ENCODE peak calls at places on chromosomes 6 and 20, in seven cellular contexts. P is cardiac muscle cell, C is retinal pigment epithelial cell, Y is heart left ventricle, R is left lung, N is ovary, U is IMR-90. T is an unnamed sample.

GRCh38 chr6:9250852-9251251 is 815.5 kb upstream of the SLC35B3 start:
- DNase-seq in P (peak), C (peak), Y (no peak), R (no peak), N (no peak), U (peak), T (peak)

GRCh38 chr6:151494235-151494950 is 576 bp downstream of the CCDC170 start:
- DNase-seq in P (peak), C (no peak), Y (peak), R (peak), N (peak), U (peak), T (no peak)

GRCh38 chr6:75244063-75244575 is 518 bp upstream of the COX7A2 start:
- DNase-seq in P (no peak), C (no peak), Y (no peak), R (no peak), N (no peak), U (peak), T (no peak)

GRCh38 chr20:58406422-58407001 is 17.5 kb downstream of the VAPB start:
- DNase-seq in P (no peak), C (no peak), Y (no peak), R (no peak), N (no peak), U (peak), T (no peak)

GRCh38 chr6:1385129-1386042 is 4.0 kb upstream of the FOXF2 start:
- DNase-seq in P (no peak), C (no peak), Y (no peak), R (no peak), N (no peak), U (no peak), T (no peak)

GRCh38 chr6:43860285-43860684 is 90.3 kb downstream of the VEGFA start:
- DNase-seq in P (no peak), C (no peak), Y (no peak), R (no peak), N (no peak), U (peak), T (no peak)

GRCh38 chr20:4406627-4407026 is 315.1 kb upstream of the PRND start:
- DNase-seq in P (no peak), C (peak), Y (no peak), R (no peak), N (no peak), U (peak), T (peak)

GRCh38 chr20:38615283-38615682 is 13.7 kb downstream of the ARHGAP40 start:
- DNase-seq in P (no peak), C (no peak), Y (no peak), R (no peak), N (no peak), U (no peak), T (no peak)

DNA sequence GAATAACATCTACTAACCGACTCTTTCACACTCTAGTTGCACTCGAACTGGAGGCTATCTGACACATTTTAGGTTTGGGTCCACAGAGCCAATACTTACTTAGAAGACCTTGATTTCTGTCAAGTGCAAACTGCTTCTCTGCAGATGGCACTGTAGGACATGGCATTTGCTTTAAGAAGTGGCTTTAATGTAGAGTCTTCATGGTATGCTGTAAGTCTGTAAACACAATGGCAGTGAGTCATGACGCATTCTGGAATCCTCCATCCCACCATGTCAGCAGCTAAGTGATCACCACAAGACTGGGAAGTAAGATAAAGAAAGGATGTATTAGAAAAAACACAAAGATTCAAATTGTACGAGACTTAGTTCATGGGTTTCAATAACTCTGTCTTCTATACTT is 377.0 kb upstream of the NOX3 start:
- DNase-seq in P (no peak), C (no peak), Y (no peak), R (no peak), N (no peak), U (peak), T (no peak)
- TF ChIP-seq CTCF in P (no peak), C (peak), Y (no peak), R (no peak), N (no peak), U (peak), T (peak)

DNA sequence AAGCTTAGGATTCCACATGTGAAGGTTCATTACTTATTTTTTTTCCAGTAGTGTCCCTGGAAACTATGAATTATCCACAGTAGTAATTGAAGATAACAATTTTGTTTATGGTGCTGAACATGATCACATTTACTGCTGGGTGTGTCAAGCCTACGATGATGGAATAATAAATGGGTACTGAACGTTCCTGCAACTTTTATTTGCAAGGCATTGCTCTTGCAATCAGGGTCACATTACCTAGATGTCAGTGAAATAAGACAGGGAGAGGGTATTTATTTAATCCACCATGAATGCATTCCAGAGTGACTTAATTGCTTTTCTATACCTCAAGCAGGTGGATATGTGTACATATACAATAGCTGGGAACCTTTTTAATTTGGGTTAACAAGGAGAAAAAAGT is 27.0 kb upstream of the MLIP start:
- DNase-seq in P (no peak), C (no peak), Y (no peak), R (no peak), N (no peak), U (no peak), T (no peak)
- H3K4me3 ChIP-seq in P (no peak), C (no peak), Y (no peak), R (no peak), N (no peak), U (no peak), T (no peak)

GRCh38 chr20:44209691-44210421 is 715 bp downstream of the OSER1 start:
- DNase-seq in P (peak), C (no peak), Y (no peak), R (no peak), N (no peak), U (peak), T (no peak)

GRCh38 chr20:44210422-44211176 is at the start of gene OSER1:
- DNase-seq in P (peak), C (peak), Y (peak), R (peak), N (peak), U (peak), T (peak)

GRCh38 chr20:44207066-44207723 is 3.4 kb downstream of the OSER1 start:
- DNase-seq in P (no peak), C (no peak), Y (no peak), R (no peak), N (no peak), U (peak), T (no peak)

GRCh38 chr20:44208165-44208564 is 2.4 kb downstream of the OSER1 start:
- DNase-seq in P (no peak), C (no peak), Y (no peak), R (no peak), N (no peak), U (no peak), T (no peak)

DNA sequence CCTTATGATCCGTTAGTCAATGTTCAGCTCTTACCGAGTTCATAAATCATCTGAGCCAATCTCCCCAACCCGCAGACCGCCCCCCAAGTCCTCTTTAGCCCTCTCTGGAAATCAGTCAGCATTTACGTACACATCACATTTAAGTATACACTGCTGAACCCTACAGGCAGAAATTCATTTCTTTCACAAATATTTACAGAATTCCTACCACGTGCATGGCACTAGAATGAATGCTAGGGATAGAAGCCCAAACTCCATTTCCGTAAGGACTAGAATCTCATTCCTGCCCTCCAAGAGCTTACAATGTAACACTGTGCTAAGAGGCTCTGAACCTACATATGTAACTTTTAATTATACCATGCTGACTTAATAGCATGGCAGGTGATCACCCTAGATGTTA is 1.8 kb downstream of the OSER1 start:
- DNase-seq in P (no peak), C (no peak), Y (no peak), R (no peak), N (no peak), U (peak), T (no peak)
- TF ChIP-seq CTCF in P (no peak), C (no peak), Y (no peak), R (no peak), N (no peak), U (peak), T (no peak)

GRCh38 chr20:35458388-35458787 is 3.0 kb downstream of the CEP250 start:
- DNase-seq in P (no peak), C (no peak), Y (no peak), R (no peak), N (no peak), U (no peak), T (no peak)

GRCh38 chr20:35454881-35455609 is at the start of gene CEP250:
- DNase-seq in P (peak), C (peak), Y (peak), R (peak), N (peak), U (peak), T (peak)

GRCh38 chr20:35451295-35451694 is 4.1 kb upstream of the CEP250 start:
- DNase-seq in P (no peak), C (no peak), Y (no peak), R (no peak), N (no peak), U (no peak), T (no peak)

GRCh38 chr20:35448788-35449373 is 6.5 kb upstream of the CEP250 start:
- DNase-seq in P (no peak), C (no peak), Y (no peak), R (no peak), N (no peak), U (no peak), T (no peak)

DNA sequence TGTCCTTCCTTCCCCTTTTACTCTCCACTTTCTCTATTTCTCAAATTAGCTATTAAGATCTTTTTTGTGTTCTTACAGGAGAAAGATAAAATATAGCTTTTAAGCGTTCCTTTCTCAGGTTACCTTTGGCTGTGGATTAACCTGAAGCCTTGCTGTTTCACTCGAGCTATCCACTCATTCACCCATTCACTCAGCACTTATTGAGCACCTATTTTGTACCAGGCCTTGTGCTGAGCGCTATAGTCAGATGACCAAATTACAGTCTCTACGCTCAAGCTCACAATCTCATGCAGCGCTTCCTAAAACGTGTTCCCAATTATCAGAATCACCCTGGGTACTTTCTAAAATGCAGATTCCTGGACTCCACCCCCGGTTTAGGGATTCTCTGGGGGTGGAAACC is 1.8 kb upstream of the CEP250 start:
- DNase-seq in P (no peak), C (no peak), Y (no peak), R (no peak), N (no peak), U (no peak), T (no peak)
- H3K4me3 ChIP-seq in P (peak), C (peak), Y (no peak), R (no peak), N (no peak), U (no peak), T (peak)

DNA sequence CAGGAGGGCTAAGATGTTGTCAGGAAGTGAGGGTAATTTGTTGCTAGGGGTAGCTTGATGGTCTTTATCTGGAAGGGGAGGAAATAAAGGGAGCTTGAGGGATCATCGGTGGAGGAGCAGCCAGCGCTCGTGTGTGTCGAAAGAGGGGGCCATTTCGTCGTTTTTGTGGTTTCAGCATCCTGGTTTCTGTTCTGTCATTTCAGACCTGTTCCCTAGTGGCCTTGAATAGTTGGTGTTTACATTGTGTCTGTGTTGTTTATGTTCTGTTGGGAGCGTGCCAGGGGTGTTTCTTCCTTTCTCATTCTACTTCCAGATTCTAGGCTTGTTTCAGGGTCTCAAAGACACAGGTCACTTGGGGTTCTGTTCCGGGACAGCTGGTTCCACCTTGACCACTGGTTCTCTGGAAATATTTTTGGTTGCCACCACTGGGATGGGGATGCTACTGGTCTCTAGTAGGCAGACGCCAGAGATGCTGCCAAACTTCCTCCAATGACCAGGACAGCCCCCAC is 113.9 kb upstream of the NAA20 start:
- DNase-seq in P (no peak), C (no peak), Y (peak), R (no peak), N (peak), U (peak), T (no peak)
- TF ChIP-seq CTCF in P (peak), C (no peak), Y (peak), R (peak), N (no peak), U (peak), T (no peak)

GRCh38 chr6:70375166-70375565 is 38.1 kb upstream of the FAM135A start:
- DNase-seq in P (no peak), C (no peak), Y (no peak), R (no peak), N (no peak), U (peak), T (no peak)
- H3K4me3 ChIP-seq in P (no peak), C (no peak), Y (no peak), R (no peak), N (no peak), U (no peak), T (no peak)

DNA sequence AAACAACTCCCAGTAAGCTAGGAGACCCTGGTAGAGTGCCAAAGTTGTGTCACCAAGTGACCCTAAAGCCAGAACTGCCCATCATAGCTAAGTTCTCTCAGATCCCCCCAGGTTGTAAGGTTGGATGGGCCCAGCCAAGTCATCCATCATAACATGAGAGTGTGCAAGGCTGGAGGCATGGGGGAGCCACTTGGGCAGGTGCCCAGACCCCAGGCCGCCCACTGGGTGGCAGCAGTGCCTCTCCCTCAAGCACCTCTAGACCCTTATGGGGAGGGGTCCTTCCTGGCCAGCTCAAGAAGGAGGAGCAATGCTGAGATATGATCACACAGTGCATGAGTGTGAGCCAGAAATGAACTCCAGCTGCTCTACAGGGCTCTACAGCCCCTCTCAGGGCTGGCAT is 154.5 kb downstream of the MYLK4 start:
- DNase-seq in P (peak), C (no peak), Y (no peak), R (no peak), N (no peak), U (no peak), T (no peak)
- TF ChIP-seq CTCF in P (peak), C (peak), Y (no peak), R (no peak), N (no peak), U (no peak), T (peak)

T was measured in epithelial cell of proximal tubule.